ENCODE peak calls at places on chromosomes 1 and 21, in five cellular contexts. V, G, I, M and F are unnamed samples.

GRCh38 chr1:170010443-170010842 is 64.1 kb downstream of the KIFAP3 start:
- DNase-seq in V (peak), G (no peak), I (no peak), M (no peak), F (no peak)

GRCh38 chr1:107523736-107524135 is 382.9 kb downstream of the NTNG1 start:
- DNase-seq in V (no peak), G (no peak), I (no peak), M (no peak), F (no peak)

GRCh38 chr1:234619071-234619480 is 9.1 kb upstream of the IRF2BP2 start:
- DNase-seq in V (no peak), G (no peak), I (no peak), M (no peak), F (no peak)

GRCh38 chr1:100265562-100265930 is 470 bp upstream of the RTCA start:
- DNase-seq in V (no peak), G (no peak), I (peak), M (no peak), F (no peak)

GRCh38 chr1:80155371-80155770 is 1148.8 kb upstream of the ADGRL4 start:
- DNase-seq in V (no peak), G (no peak), I (peak), M (no peak), F (no peak)

GRCh38 chr1:229258031-229258850 is 12.7 kb upstream of the RAB4A start:
- DNase-seq in V (no peak), G (peak), I (peak), M (peak), F (no peak)

GRCh38 chr1:152348447-152348846 is 11.4 kb downstream of the FLG2 start:
- DNase-seq in V (no peak), G (no peak), I (no peak), M (no peak), F (no peak)

GRCh38 chr21:41670056-41670805 is 96.6 kb downstream of the RIPK4 start:
- DNase-seq in V (no peak), G (no peak), I (no peak), M (no peak), F (no peak)

GRCh38 chr1:193584840-193585239 is 398.4 kb upstream of the B3GALT2 start:
- DNase-seq in V (no peak), G (no peak), I (no peak), M (no peak), F (no peak)